ENCODE peak calls at places on chromosomes 2 and 18, in four cellular contexts. R is GM12878, H is K562, N is A549. S is an unnamed sample.
A peak's percentile ranks its signal among the peaks of the same experiment; 100 is the strongest.

GRCh38 chr18:13051950-13052349 is 60.8 kb downstream of the CEP192 start:
- DNase-seq in R (peak; percentile 17), H (no peak), N (no peak), S (no peak)

GRCh38 chr2:102317715-102318114 is 6.4 kb downstream of the IL1RL1 start:
- DNase-seq in R (no peak), H (no peak), N (no peak), S (no peak)

GRCh38 chr18:50507120-50507590 is 52.7 kb upstream of the MAPK4 start:
- DNase-seq in R (no peak), H (peak; percentile 49), N (peak; percentile 18), S (peak; percentile 46)

GRCh38 chr2:7033136-7033960 is 116.1 kb downstream of the RNF144A start:
- DNase-seq in R (no peak), H (no peak), N (no peak), S (no peak)

GRCh38 chr2:129152514-129152913 is 827.0 kb upstream of the RAB6C start:
- DNase-seq in R (no peak), H (no peak), N (no peak), S (no peak)

GRCh38 chr18:28541276-28541930 is 364.5 kb upstream of the CDH2 start:
- DNase-seq in R (no peak), H (no peak), N (no peak), S (no peak)

GRCh38 chr2:232875256-232876070 is 5.4 kb downstream of the SNORC start:
- DNase-seq in R (no peak), H (no peak), N (no peak), S (peak; percentile 45)

GRCh38 chr2:105099153-105099552 is 61.3 kb downstream of the MRPS9 start:
- DNase-seq in R (no peak), H (no peak), N (no peak), S (no peak)

GRCh38 chr2:101844055-101844635 is 146.6 kb downstream of the MAP4K4 start:
- DNase-seq in R (no peak), H (no peak), N (no peak), S (no peak)

GRCh38 chr2:232876071-232876977 is 6.3 kb downstream of the SNORC start:
- DNase-seq in R (no peak), H (no peak), N (peak; percentile 47), S (peak; percentile 59)

GRCh38 chr2:217414429-217414828 is 554.6 kb upstream of the TNP1 start:
- DNase-seq in R (no peak), H (no peak), N (no peak), S (no peak)

GRCh38 chr2:28300921-28301341 is 91.7 kb upstream of the FOSL2 start:
- DNase-seq in R (no peak), H (no peak), N (no peak), S (no peak)

DNA sequence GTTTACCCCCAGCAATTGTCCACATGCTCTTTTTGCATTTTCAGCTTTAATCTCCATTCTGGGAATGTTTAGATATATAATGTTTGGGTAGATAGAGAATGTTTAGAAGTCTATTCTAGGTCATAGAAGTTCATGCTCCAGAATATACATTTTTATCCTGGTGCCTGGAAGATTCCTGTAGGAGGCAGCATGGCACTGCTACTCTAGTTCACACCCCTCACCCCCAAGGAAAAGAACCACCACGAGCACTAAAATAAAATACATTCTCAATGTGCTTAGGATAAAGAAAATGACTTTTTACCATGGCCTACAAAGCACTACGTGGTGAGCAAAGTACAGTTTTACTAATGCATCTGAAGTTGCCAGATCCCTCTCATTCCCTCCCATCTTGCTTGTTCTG is 53.8 kb downstream of the MYO1B start:
- DNase-seq in R (no peak), H (no peak), N (no peak), S (no peak)
- TF ChIP-seq CTCF in R (no peak), H (no peak), N (no peak), S (no peak)

GRCh38 chr18:58991127-58991798 is 126.6 kb downstream of the ZNF532 start:
- DNase-seq in R (peak; percentile 76), H (no peak), N (no peak), S (no peak)

GRCh38 chr18:58988595-58988994 is 123.9 kb downstream of the ZNF532 start:
- DNase-seq in R (no peak), H (no peak), N (no peak), S (no peak)

GRCh38 chr18:58992301-58993231 is 127.9 kb downstream of the ZNF532 start:
- DNase-seq in R (no peak), H (no peak), N (no peak), S (no peak)

GRCh38 chr18:58990720-58991119 is 126.0 kb downstream of the ZNF532 start:
- DNase-seq in R (no peak), H (no peak), N (no peak), S (no peak)

DNA sequence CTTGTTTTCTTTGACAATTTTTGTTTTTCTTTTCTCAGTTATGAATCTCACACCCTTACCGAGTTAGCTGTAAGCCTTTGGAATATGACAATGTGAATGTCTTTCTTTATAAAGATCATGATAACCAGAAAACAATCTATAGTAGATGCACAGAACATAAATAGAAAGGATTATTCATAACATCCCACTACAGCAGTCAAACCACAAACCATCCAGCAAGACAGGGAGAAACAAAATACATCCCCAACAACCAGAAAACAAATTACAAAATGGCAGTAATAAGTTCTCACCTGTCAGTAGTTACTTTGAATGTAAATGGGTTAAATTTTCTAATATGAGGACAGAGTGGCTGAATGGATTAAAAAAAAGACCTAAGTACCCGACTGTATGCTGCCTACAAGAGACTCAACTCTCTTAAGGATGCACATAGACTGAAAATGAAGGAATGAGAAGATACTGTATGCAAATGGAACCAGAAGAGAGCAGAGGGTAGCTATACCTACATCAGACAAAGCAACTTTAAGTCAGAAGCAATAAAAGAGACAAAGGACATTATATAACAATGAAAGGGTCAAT is 124.6 kb downstream of the ZNF532 start:
- DNase-seq in R (no peak), H (no peak), N (no peak), S (no peak)
- TF ChIP-seq EP300 in R (no peak), H (no peak), N (no peak), S (no peak)

GRCh38 chr2:96143848-96144480 is 1.3 kb downstream of the DUSP2 start:
- DNase-seq in R (no peak), H (no peak), N (no peak), S (peak; percentile 36)

GRCh38 chr2:96143231-96143847 is 1.9 kb downstream of the DUSP2 start:
- DNase-seq in R (no peak), H (no peak), N (no peak), S (no peak)

GRCh38 chr2:96144481-96145027 is 686 bp downstream of the DUSP2 start:
- DNase-seq in R (no peak), H (no peak), N (no peak), S (peak; percentile 52)

GRCh38 chr2:96140941-96141623 is 2.8 kb upstream of the ASTL start:
- DNase-seq in R (no peak), H (no peak), N (no peak), S (no peak)

GRCh38 chr2:96142217-96143113 is 2.8 kb downstream of the DUSP2 start:
- DNase-seq in R (no peak), H (peak; percentile 77), N (no peak), S (peak; percentile 33)
- TF ChIP-seq CTCF in R (peak; percentile 81), H (peak; percentile 76), N (no peak), S (no peak)

DNA sequence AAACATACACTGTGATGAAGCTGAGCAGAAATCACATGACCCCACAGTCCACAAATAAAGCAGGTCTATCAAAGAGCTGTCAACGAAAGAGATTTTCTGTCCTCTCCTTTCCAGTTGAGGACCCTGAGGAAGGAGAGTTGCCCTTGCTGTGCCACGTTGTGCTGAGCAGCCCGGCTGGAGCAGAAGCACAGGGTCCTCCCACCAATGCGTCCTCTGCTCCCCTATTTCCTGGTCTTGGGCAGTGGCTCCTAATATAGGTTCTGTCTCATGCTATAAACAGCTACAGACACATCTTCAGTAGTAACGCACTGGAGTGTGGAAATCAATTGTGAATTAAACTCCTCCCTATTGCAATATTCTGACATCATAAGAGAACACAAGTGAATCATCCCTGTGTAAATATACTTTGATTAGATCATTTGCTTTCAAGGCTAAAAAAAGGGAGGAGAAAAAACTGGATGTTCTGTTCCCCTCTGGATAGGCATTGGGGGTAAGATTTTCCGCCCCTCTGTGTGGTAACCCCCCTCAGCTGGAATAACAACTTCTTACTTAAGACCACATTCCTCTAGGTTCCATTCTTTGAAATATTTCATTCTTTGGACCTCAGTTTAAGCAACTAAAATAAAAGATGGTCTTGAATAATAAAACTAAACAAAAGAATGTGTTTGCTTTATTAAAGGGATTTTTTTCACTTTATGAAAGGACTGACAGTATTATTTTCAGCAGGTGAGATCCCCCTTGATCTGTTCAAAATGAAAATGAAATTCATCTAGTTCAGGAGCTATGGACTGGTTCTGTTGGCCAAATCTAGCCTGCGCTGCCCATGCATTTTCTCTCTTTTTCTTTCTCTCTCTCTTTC is 8.3 kb upstream of the RHOB start:
- DNase-seq in R (no peak), H (no peak), N (peak; percentile 78), S (peak; percentile 57)
- TF ChIP-seq EP300 in R (no peak), H (peak; percentile 21), N (peak; percentile 88), S (peak; percentile 98)

GRCh38 chr2:218458598-218458997 is 39.7 kb downstream of the VIL1 start:
- DNase-seq in R (no peak), H (no peak), N (no peak), S (no peak)
- TF ChIP-seq CTCF in R (no peak), H (no peak), N (no peak), S (no peak)

GRCh38 chr2:162318280-162319222 is at the start of gene IFIH1:
- DNase-seq in R (peak; percentile 94), H (peak; percentile 63), N (peak; percentile 70), S (peak; percentile 91)
- TF ChIP-seq EP300 in R (peak; percentile 80), H (no peak), N (no peak), S (no peak)

DNA sequence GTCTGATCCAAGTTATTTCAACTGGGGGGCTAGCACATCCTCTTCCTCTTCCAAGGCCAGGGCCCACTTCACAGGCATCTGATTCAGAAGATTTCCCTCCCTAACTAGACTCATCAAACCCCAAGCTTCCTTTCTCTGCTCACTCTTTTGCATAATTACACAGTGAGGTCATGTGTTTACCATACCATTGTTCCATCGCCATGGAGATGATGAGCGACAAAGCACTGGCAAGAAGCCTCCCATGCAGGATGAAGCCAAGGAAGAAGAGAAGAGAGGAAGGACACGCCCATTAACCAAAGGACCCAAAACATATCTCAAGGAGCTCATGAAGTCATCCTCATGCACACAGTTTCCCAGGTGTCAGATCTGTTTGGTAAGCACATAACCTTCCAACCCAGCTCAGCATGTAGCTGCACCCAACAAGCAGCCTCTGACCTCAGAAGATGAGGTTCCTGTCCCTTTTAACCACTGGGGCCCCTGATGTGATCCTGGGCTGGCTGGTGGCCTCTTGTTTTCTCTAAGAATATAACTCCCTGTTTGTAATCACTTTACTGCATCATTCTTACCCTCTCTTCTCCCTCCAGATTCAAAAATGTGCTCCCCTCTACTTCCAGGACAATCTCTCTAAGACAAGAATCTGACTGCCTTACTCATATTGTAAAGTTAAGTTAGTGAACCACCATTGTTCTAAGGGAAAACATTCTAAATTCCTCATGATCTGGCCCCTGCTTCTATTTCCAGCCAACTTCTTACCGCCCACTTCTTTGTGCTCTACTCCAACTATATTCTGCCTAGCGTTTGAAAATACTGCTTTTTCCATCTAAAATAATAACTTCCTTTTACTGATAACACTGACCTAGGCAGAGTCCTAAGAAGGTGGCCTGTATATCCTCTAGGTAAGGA is 190.1 kb downstream of the TTC32 start:
- DNase-seq in R (no peak), H (no peak), N (peak; percentile 62), S (peak; percentile 26)
- TF ChIP-seq CTCF in R (no peak), H (no peak), N (no peak), S (no peak)

GRCh38 chr2:237403024-237403882 is 10.7 kb downstream of the COL6A3 start:
- DNase-seq in R (no peak), H (no peak), N (no peak), S (no peak)
- TF ChIP-seq EP300 in R (no peak), H (no peak), N (no peak), S (no peak)

S was measured in transverse colon.